ENCODE peak calls at places on chromosomes 13 and 19, in six cellular contexts. L, Y, S, P, H and V are unnamed samples.

GRCh38 chr19:46717716-46718143 is 816 bp upstream of the PRKD2 start:
- DNase-seq in L (no peak), Y (no peak), S (no peak), P (no peak), H (no peak), V (no peak)

GRCh38 chr13:27126877-27127276 is 44.7 kb downstream of the USP12 start:
- DNase-seq in L (no peak), Y (no peak), S (no peak), P (no peak), H (no peak), V (no peak)

GRCh38 chr13:83929147-83929546 is 46.9 kb upstream of the SLITRK1 start:
- DNase-seq in L (no peak), Y (no peak), S (no peak), P (peak), H (no peak), V (no peak)

GRCh38 chr13:113969311-113969972 is 4.4 kb downstream of the C13orf46 start:
- DNase-seq in L (no peak), Y (peak), S (no peak), P (no peak), H (peak), V (no peak)

GRCh38 chr19:50921391-50922315 is 10.5 kb upstream of the KLK4 start:
- DNase-seq in L (no peak), Y (no peak), S (no peak), P (peak), H (no peak), V (no peak)

GRCh38 chr13:98195054-98195791 is 18.2 kb upstream of the RNF113B start:
- DNase-seq in L (no peak), Y (no peak), S (no peak), P (no peak), H (no peak), V (no peak)

GRCh38 chr13:94617389-94618000 is 15.8 kb downstream of the GPR180 start:
- DNase-seq in L (peak), Y (no peak), S (no peak), P (no peak), H (no peak), V (no peak)

GRCh38 chr13:64756621-64757020 is 2473.5 kb downstream of the PCDH9 start:
- DNase-seq in L (no peak), Y (no peak), S (no peak), P (no peak), H (no peak), V (no peak)

GRCh38 chr13:102097708-102098107 is 304.1 kb downstream of the FGF14 start:
- DNase-seq in L (no peak), Y (no peak), S (no peak), P (no peak), H (no peak), V (no peak)

GRCh38 chr13:107205318-107206112 is 637.6 kb upstream of the ARGLU1 start:
- DNase-seq in L (peak), Y (peak), S (peak), P (peak), H (peak), V (peak)

GRCh38 chr13:39684531-39685137 is 29.2 kb downstream of the COG6 start:
- DNase-seq in L (no peak), Y (no peak), S (peak), P (no peak), H (no peak), V (no peak)

GRCh38 chr13:48302920-48303330 is 626 bp upstream of the RB1 start:
- DNase-seq in L (no peak), Y (no peak), S (peak), P (no peak), H (no peak), V (no peak)

GRCh38 chr19:39110263-39110967 is 15.2 kb upstream of the PAK4 start:
- DNase-seq in L (peak), Y (peak), S (no peak), P (peak), H (peak), V (peak)

GRCh38 chr13:43003010-43003409 is 11.0 kb upstream of the EPSTI1 start:
- DNase-seq in L (no peak), Y (no peak), S (peak), P (no peak), H (no peak), V (no peak)

GRCh38 chr19:48568345-48568886 is 16.4 kb downstream of the SULT2B1 start:
- DNase-seq in L (peak), Y (peak), S (peak), P (peak), H (peak), V (peak)

GRCh38 chr13:48252176-48252575 is 19.2 kb downstream of the ITM2B start:
- DNase-seq in L (no peak), Y (no peak), S (no peak), P (no peak), H (no peak), V (no peak)

GRCh38 chr19:55677572-55678028 is 2.6 kb downstream of the EPN1 start:
- DNase-seq in L (peak), Y (peak), S (no peak), P (no peak), H (no peak), V (no peak)

GRCh38 chr19:17306285-17306714 is 628 bp downstream of the MRPL34 start:
- DNase-seq in L (no peak), Y (no peak), S (no peak), P (no peak), H (no peak), V (no peak)

GRCh38 chr13:110239280-110240120 is 67.5 kb downstream of the COL4A1 start:
- DNase-seq in L (no peak), Y (no peak), S (no peak), P (no peak), H (no peak), V (no peak)

GRCh38 chr13:110236831-110237261 is 70.1 kb downstream of the COL4A1 start:
- DNase-seq in L (no peak), Y (no peak), S (no peak), P (no peak), H (peak), V (no peak)

GRCh38 chr13:110238795-110239194 is 68.2 kb downstream of the COL4A1 start:
- DNase-seq in L (no peak), Y (no peak), S (no peak), P (no peak), H (no peak), V (no peak)

GRCh38 chr13:110236431-110236830 is 70.5 kb downstream of the COL4A1 start:
- DNase-seq in L (no peak), Y (no peak), S (no peak), P (no peak), H (no peak), V (no peak)

DNA sequence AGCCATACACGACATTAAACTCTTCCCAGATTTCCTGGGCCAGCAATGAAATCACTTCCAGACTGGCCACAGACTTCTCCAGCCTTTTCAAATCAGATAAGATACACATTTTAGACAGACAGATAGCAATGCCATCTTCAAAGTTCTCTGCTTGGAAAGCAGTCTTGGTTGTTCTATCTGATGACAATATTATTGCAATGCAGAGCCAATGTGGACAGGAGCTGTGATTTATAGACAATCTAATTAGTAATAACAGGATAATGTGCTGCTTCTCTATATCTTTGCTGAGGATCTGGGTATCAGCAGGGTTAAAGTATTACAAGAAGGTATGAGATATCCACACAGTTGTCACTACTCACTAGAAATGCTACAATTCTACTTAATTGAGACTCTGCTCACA is 69.1 kb downstream of the COL4A1 start:
- DNase-seq in L (no peak), Y (no peak), S (no peak), P (no peak), H (no peak), V (no peak)
- H3K27ac ChIP-seq in L (no peak), Y (no peak), S (no peak), P (no peak), H (peak), V (no peak)

DNA sequence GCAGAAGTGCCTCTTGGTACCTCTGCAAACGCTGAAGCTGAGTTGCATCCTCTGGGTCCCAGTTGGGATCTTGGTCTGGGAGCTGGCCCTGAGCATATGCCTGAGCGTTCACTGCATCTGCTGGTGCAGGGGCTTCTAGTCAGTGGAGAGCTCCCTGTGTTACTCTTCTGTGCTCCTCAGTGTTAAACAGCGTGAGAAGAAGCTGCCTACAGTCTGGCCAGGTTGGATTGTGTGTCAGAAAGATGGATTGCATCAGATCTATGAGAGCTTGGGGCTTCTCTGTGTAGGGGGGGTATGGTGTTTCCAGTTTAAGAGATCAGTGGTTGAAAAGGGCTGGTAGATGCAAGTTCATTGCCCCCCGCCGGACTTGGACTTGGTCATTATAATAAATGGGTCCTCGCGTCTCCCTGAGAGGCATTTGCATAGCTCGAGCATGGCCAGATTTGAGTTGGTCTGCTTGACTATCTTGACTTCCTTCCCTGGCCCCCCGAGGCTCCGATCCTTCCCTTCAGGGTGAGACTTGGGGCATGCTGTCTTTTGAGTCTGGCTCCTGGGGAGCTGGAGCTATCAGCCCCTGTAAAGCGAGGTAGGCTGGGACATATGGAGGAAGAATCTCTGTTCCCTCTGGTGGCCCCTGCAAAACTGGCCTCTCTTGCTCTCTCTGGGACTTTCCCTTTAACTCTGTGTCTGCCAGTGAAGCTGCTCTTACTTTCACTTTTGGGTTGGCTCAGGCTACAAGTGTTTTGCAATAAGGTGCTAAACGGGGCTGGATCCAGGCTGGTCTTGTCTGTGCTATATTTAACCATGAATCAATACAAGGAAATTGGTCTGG is 52.9 kb downstream of the OR10H4 start:
- DNase-seq in L (no peak), Y (no peak), S (peak), P (no peak), H (no peak), V (no peak)
- H3K27ac ChIP-seq in L (no peak), Y (peak), S (peak), P (no peak), H (peak), V (no peak)

GRCh38 chr13:100090861-100091260 is 2.0 kb downstream of the PCCA start:
- DNase-seq in L (no peak), Y (no peak), S (no peak), P (no peak), H (no peak), V (no peak)
- H3K27ac ChIP-seq in L (no peak), Y (no peak), S (no peak), P (no peak), H (no peak), V (no peak)

GRCh38 chr19:5108866-5109265 is 140.0 kb downstream of the KDM4B start:
- DNase-seq in L (no peak), Y (no peak), S (no peak), P (no peak), H (no peak), V (no peak)

GRCh38 chr19:5106971-5107370 is 138.1 kb downstream of the KDM4B start:
- DNase-seq in L (no peak), Y (no peak), S (no peak), P (no peak), H (no peak), V (no peak)

GRCh38 chr19:5108123-5108613 is 139.3 kb downstream of the KDM4B start:
- DNase-seq in L (no peak), Y (no peak), S (no peak), P (no peak), H (no peak), V (no peak)

GRCh38 chr19:5106361-5106760 is 137.4 kb downstream of the KDM4B start:
- DNase-seq in L (no peak), Y (no peak), S (no peak), P (no peak), H (no peak), V (no peak)

DNA sequence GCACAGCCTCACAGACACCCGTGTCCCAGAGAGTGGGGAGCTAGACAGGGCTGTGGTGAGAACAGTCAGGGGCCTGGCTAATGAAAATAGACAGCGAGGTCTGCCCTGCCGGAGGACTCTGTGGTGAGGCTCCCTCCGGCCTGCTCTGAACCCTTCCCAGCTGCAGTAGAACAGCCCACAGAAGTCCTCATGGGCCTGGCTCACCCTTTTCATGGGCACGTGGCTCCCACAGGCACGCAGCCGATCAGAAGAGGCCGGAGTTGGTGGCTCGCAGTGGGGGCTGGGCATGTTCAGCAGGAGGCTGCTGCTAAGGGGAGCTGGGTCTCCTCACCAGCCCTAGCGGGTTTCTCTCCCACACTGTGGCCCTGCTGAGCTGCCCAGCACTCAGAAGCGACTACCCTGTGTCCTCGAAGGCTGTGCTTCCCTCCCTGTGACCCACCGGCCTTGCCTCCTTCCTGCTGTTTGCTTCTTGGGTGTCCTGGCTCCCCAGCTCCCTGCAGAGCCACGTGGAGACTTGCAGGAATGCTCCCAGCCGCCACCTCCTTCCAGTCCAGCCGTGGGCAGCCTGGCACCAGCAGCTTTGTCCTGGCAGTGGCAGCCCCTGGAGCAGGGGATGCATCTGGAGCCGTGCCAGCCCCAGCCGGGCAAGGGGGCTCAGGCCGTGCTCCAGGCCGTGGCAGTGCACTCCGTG is 138.7 kb downstream of the KDM4B start:
- DNase-seq in L (no peak), Y (no peak), S (no peak), P (no peak), H (peak), V (no peak)
- H3K27ac ChIP-seq in L (no peak), Y (no peak), S (no peak), P (no peak), H (peak), V (no peak)

DNA sequence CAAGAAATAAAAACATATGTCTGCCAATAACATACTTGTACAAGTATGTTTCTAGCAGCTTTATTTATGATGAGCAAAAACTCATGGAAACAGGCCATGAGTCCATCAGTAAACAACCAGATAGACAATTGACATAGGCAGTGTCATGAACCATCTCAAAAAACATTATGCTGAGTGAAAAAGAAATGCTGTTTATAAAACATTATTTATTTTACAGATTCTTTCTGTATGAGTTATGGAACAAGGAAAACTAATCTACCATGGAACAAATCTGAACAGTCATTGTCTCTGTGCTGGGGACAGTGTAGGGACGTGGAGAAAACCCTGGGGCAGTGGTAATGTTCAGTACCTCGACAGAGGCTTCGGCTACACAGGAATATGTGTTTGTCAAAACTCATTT is 283.9 kb downstream of the UQCRFS1 start:
- DNase-seq in L (no peak), Y (no peak), S (peak), P (no peak), H (no peak), V (no peak)
- H3K27ac ChIP-seq in L (no peak), Y (no peak), S (peak), P (no peak), H (no peak), V (no peak)

DNA sequence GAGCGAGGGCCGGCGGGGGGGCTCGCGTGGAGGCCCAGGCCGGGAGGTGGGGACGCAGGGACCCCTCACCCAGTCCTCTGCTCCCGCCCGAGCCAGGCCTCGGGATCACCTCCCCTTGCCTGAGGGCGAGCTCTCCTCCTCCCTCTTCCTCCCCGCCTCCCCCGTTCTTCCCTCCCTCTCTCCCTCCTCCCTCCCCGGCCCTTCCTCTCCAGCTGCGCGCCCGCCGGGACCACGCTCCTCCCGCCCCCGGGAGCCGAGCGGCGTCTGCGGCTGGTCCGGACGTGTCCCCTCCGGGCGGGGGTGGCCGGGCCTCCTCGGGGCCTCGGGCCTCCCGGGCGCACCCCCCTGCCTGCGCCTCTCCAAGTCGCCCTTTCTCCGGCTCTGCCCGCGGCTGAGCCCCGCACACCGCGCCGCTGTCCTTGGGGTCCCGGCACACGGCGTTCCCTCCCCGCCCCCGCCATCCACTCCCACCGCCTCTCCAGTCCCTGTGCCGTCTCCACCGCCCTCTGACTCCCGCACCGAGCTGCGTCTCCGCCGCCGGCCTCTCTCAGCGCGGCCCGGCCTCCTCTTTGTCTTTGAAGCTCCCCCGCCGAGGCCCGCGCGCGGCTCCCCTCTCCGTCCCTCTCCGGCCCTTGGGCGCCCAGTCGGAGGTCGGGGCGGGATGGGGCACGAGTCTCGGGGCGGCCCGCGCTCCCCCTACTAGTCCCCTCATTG is 5.7 kb downstream of the SOX1 start:
- DNase-seq in L (no peak), Y (peak), S (no peak), P (no peak), H (no peak), V (peak)
- H3K27ac ChIP-seq in L (no peak), Y (no peak), S (no peak), P (no peak), H (no peak), V (peak)

GRCh38 chr19:1650627-1651009 is 1.8 kb downstream of the TCF3 start:
- DNase-seq in L (no peak), Y (peak), S (peak), P (no peak), H (no peak), V (no peak)
- H3K27ac ChIP-seq in L (peak), Y (no peak), S (peak), P (no peak), H (peak), V (no peak)

GRCh38 chr19:1009043-1009975 is 9.1 kb downstream of the GRIN3B start:
- DNase-seq in L (no peak), Y (peak), S (peak), P (no peak), H (no peak), V (no peak)
- H3K27ac ChIP-seq in L (no peak), Y (no peak), S (peak), P (no peak), H (no peak), V (no peak)

GRCh38 chr13:33152389-33152788 is 133.2 kb downstream of the STARD13 start:
- DNase-seq in L (no peak), Y (no peak), S (no peak), P (no peak), H (no peak), V (no peak)

GRCh38 chr13:33147832-33148231 is 131.6 kb downstream of the KL start:
- DNase-seq in L (no peak), Y (no peak), S (peak), P (no peak), H (no peak), V (no peak)

GRCh38 chr13:33146843-33147611 is 130.8 kb downstream of the KL start:
- DNase-seq in L (no peak), Y (no peak), S (no peak), P (no peak), H (no peak), V (no peak)

GRCh38 chr13:33150662-33151061 is 134.4 kb downstream of the KL start:
- DNase-seq in L (no peak), Y (no peak), S (no peak), P (no peak), H (no peak), V (no peak)

DNA sequence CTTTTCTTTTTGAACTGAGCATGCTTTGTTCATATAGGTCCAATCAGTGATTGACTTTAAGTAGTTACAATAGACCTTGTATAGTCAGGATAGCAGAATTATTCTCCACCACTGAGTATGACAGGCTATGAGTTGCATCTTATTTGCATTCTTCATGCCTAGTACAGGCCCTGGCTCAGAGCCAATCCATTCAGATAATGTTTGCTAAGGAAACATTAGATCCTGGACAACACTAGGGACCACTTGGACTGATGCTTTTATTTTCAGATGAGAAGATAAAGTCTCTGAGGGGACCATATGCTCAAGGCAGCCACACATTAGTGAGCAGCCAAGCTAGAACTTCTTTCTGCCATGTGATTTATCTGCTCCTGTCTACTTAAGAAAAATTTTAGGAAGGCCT is 133.9 kb downstream of the KL start:
- DNase-seq in L (no peak), Y (no peak), S (peak), P (peak), H (no peak), V (no peak)
- H3K27ac ChIP-seq in L (no peak), Y (no peak), S (no peak), P (no peak), H (no peak), V (no peak)